ENCODE peak calls at places on chromosome 5, in four cellular contexts. B is Caki2; E is activated CD4-positive, alpha-beta memory T cell treated with anti-CD3 and anti-CD28 coated beads for 36 hours; Z is effector CD8-positive, alpha-beta T cell. J is an unnamed sample.

GRCh38 chr5:88226881-88227450 is 41.7 kb downstream of the TMEM161B start:
- DNase-seq in B (no peak), E (no peak), Z (no peak), J (no peak)

GRCh38 chr5:116942622-116943021 is 368.0 kb upstream of the SEMA6A start:
- DNase-seq in B (no peak), E (no peak), Z (no peak), J (no peak)

GRCh38 chr5:138601444-138601843 is 26.2 kb upstream of the HSPA9 start:
- DNase-seq in B (peak; percentile 52), E (no peak), Z (no peak), J (no peak)

GRCh38 chr5:123879071-123879470 is 367.1 kb downstream of the CSNK1G3 start:
- DNase-seq in B (no peak), E (no peak), Z (no peak), J (no peak)

GRCh38 chr5:160188151-160188967 is 40.9 kb upstream of the FABP6 start:
- DNase-seq in B (no peak), E (no peak), Z (no peak), J (no peak)

GRCh38 chr5:1930880-1931589 is 48.3 kb upstream of the IRX4 start:
- DNase-seq in B (no peak), E (no peak), Z (no peak), J (peak; percentile 10)

GRCh38 chr5:81854915-81855314 is 104.0 kb upstream of the SSBP2 start:
- DNase-seq in B (no peak), E (no peak), Z (no peak), J (no peak)

GRCh38 chr5:133456933-133457402 is 155.4 kb downstream of the FSTL4 start:
- DNase-seq in B (no peak), E (no peak), Z (no peak), J (no peak)

GRCh38 chr5:119435436-119436132 is 16.7 kb upstream of the HSD17B4 start:
- DNase-seq in B (peak; percentile 21), E (peak; percentile 80), Z (peak; percentile 56), J (peak; percentile 79)

GRCh38 chr5:39639618-39640078 is 214.9 kb upstream of the DAB2 start:
- DNase-seq in B (no peak), E (no peak), Z (no peak), J (no peak)